ENCODE peak calls at places on chromosomes 2 and 18, in nine cellular contexts. N, J, C, W, H, B, K, X and V are unnamed samples.

GRCh38 chr2:72581560-72582181 is 244.2 kb downstream of the EXOC6B start:
- DNase-seq in C (no peak), H (no peak), W (no peak), J (no peak), K (no peak), X (no peak), B (no peak), N (no peak), V (no peak)

GRCh38 chr2:233676046-233676445 is 4.3 kb downstream of the UGT1A9 start:
- DNase-seq in B (no peak), K (no peak), C (no peak), X (no peak), J (no peak), W (no peak), H (no peak), N (no peak), V (no peak)

GRCh38 chr18:40016405-40016804 is 1938.6 kb upstream of the PIK3C3 start:
- DNase-seq in B (no peak), N (no peak), J (no peak), K (no peak), X (no peak), W (no peak), C (no peak), H (no peak), V (no peak)

GRCh38 chr2:127410871-127411396 is 7.3 kb upstream of the PROC start:
- DNase-seq in H (peak), B (peak), K (peak), C (no peak), J (peak), W (no peak), N (no peak), X (no peak), V (no peak)

GRCh38 chr2:233466991-233467603 is 99.5 kb downstream of the USP40 start:
- DNase-seq in X (no peak), N (peak), J (no peak), B (no peak), C (no peak), H (no peak), W (peak), K (no peak), V (no peak)

GRCh38 chr2:219155054-219155644 is 5.5 kb downstream of the NHEJ1 start:
- DNase-seq in W (no peak), K (peak), B (peak), C (peak), X (no peak), N (no peak), H (no peak), J (peak), V (no peak)

GRCh38 chr2:25174192-25174861 is 5.9 kb upstream of the POMC start:
- DNase-seq in X (no peak), C (no peak), H (no peak), W (no peak), N (no peak), J (no peak), K (no peak), B (no peak), V (no peak)

GRCh38 chr2:230925879-230926765 is 1.1 kb upstream of the GPR55 start:
- DNase-seq in C (no peak), N (peak), J (no peak), K (peak), H (no peak), W (no peak), X (no peak), B (no peak), V (peak)

GRCh38 chr2:203675086-203675485 is 31.4 kb upstream of the CD28 start:
- DNase-seq in J (no peak), B (no peak), N (no peak), H (no peak), X (no peak), K (no peak), C (no peak), W (no peak), V (no peak)

GRCh38 chr18:77403969-77404535 is 154.4 kb downstream of the GALR1 start:
- DNase-seq in N (no peak), B (no peak), X (no peak), K (no peak), W (no peak), J (no peak), H (no peak), C (no peak), V (no peak)

GRCh38 chr2:189836644-189837043 is 52.4 kb downstream of the PMS1 start:
- DNase-seq in X (peak), W (no peak), J (peak), B (peak), N (no peak), H (peak), C (no peak), K (no peak), V (no peak)

GRCh38 chr2:64325852-64326577 is 127.9 kb upstream of the LGALSL start:
- DNase-seq in K (peak), C (no peak), B (no peak), J (no peak), X (no peak), H (no peak), W (no peak), N (no peak), V (no peak)

GRCh38 chr2:64326578-64327050 is 127.3 kb upstream of the LGALSL start:
- DNase-seq in N (no peak), H (no peak), K (no peak), W (no peak), J (no peak), X (no peak), B (no peak), C (no peak), V (no peak)

GRCh38 chr2:64328415-64328722 is 125.6 kb upstream of the LGALSL start:
- DNase-seq in W (no peak), B (no peak), X (no peak), J (no peak), K (peak), H (no peak), C (no peak), N (no peak), V (no peak)

GRCh38 chr2:64327129-64327509 is 126.8 kb upstream of the LGALSL start:
- DNase-seq in X (no peak), C (no peak), N (no peak), J (no peak), W (no peak), H (no peak), B (no peak), K (no peak), V (no peak)

DNA sequence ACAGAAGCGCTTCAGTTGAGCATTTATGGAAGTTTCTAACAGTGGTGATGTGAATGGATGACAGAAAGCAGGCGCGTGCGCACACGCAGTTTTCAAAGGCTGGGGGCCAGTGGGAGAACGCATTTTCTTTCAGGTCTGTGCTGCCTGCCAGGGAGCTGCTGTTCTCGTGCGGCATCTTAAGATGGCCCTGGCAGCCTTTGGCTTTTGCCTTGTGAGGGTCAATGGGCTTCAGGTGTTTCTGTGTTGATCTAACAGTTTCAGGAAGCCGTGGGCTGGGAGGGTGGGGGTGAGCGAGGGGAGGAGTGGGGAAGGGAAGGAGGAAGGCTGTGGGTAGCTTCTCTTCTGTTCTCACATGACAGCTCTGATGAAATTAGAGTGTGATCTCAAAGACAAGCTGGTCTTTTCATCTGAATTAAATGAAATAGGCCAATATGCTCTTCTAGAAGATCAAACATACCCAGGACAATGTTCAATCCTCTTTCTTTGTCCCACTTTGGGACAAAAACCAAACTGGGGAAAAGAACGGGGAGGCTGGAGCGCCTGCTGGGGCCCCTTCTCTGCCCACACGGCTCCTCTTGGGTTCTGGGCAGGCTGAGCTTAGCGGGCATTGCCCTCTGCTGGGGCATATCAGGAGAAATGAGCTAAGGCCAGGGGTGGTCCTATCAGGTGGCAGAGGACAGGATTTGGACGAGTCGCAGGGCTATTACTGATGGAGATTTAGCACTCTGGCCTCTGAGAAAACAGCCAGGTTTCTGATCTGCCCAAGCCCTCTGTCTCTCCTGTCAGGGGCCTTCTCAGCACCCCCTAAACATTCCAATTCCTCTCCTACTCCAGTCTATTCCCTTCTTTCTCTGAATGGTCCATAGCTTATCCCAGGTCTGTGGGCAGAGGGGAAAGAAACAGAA is 126.2 kb upstream of the LGALSL start:
- DNase-seq in N (no peak), X (no peak), K (peak), C (no peak), H (no peak), W (no peak), J (peak), B (peak), V (peak)
- TF ChIP-seq CTCF in N (peak), X (peak), K (peak), C (peak), H (peak), W (peak), J (peak), B (peak), V (peak)

DNA sequence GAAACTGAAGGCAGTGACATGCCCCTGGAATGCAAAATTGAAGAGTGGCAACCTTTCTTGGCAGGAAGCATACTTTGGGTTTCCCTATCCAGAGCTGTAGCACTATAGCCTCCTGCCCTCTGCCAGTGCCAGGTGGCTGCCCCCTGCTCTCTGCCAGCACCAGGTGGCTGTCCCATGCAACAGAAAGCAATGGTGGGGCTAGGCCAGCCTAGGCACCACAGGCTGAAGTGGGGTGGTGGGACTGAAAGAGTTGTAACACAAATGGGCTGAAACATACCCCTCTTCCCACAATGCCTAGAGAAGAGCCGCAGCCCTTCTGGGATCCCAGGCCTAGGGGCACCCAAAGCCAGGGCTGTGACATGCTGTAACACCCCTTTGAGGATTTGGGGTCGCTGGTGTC is 1739.3 kb upstream of the LRRTM1 start:
- DNase-seq in N (no peak), W (no peak), K (no peak), X (no peak), B (no peak), H (no peak), J (no peak), C (no peak), V (no peak)
- TF ChIP-seq CTCF in N (no peak), W (no peak), K (no peak), X (no peak), B (no peak), H (no peak), J (no peak), C (no peak), V (no peak)

DNA sequence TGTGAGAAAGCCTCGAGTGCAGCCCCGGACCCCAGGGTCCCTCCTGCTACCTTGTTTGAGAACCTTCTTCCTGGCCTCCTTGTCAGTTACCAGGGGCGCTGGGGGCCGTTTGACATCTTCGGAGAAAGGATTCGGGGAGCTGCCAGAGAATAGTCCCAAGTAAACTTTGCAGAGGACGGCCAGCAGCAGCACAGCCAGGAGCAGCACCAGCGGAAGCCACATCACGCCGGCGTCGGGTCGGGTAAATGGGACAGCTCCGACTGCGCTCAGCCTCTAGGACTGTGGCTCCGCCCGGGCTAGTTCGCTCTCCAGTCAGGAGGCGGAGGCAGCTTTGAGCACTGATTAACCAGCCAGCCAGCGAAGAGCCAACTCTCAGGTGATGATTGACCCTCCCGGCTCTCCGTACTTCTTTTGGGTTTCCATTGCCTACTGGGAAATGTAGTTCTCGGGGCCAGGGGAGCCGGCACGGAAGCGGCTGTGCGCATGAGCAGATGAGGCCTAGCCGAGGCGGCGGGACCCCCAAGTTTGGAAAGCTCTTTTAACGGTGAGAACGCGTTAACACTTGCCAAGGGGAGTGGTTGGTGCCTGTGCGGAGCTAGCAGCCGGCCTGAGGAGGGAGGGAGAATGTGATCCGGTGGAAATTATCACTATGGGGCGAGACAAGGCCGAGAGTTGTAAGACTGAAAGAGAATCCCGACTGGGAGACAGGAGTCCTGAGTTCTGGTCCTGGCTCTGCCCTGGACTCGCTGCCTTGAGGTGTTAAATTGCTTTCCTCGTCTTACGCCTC is at the start of the genes ELMOD3 and RETSAT:
- DNase-seq in C (peak), H (peak), X (peak), N (peak), W (peak), K (peak), J (peak), B (peak), V (peak)
- TF ChIP-seq CTCF in C (no peak), H (no peak), X (no peak), N (no peak), W (no peak), K (no peak), J (no peak), B (no peak), V (no peak)

GRCh38 chr2:205723174-205723573 is 40.9 kb downstream of the NRP2 start:
- DNase-seq in W (no peak), X (no peak), H (no peak), C (no peak), K (no peak), B (peak), N (no peak), J (peak), V (no peak)

GRCh38 chr2:205719864-205720263 is 37.6 kb downstream of the NRP2 start:
- DNase-seq in X (no peak), J (no peak), N (no peak), C (no peak), K (no peak), H (no peak), B (no peak), W (no peak), V (no peak)

GRCh38 chr2:205722538-205722878 is 40.2 kb downstream of the NRP2 start:
- DNase-seq in X (no peak), K (no peak), C (no peak), W (no peak), N (no peak), B (no peak), J (no peak), H (no peak), V (no peak)

GRCh38 chr2:205720451-205720902 is 38.2 kb downstream of the NRP2 start:
- DNase-seq in X (no peak), J (no peak), K (no peak), W (no peak), C (no peak), H (no peak), B (no peak), N (no peak), V (no peak)

DNA sequence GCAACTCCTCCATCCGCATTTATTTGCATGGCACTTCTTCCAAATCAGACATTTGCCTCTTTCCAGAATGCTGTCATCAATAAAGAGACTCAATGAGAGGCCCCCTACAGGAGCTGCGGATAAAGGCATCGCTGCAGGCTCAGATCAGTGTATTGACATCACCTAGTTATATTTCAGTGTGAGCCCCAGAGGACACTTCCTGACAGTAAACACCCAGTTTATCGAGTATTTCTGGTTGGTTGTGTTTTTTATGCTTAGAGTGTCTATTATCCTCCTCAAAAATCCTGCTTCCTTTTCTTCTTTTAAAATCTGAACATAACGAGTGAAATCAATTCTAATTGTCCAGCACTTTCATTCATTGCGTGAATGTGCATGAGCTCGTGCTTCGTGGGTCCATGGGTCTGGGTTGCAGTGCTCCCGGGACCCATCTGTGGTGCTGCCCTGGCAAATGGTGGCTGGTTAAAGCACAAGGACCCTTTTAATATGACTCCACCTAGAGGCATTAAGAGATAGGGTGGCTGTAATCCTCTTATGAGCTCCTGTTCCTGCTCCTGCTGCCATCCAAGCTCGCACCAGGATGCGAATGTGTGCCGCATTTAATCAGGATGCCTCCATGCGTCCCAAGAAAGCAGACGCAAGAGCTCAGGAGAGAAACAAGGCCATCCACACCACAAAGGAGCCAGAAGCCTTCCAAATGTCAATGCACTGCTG is 38.9 kb downstream of the NRP2 start:
- DNase-seq in C (peak), X (no peak), N (no peak), J (no peak), H (no peak), K (no peak), W (no peak), B (no peak), V (no peak)
- TF ChIP-seq CTCF in C (peak), X (peak), N (no peak), J (peak), H (peak), K (no peak), W (peak), B (peak), V (no peak)

DNA sequence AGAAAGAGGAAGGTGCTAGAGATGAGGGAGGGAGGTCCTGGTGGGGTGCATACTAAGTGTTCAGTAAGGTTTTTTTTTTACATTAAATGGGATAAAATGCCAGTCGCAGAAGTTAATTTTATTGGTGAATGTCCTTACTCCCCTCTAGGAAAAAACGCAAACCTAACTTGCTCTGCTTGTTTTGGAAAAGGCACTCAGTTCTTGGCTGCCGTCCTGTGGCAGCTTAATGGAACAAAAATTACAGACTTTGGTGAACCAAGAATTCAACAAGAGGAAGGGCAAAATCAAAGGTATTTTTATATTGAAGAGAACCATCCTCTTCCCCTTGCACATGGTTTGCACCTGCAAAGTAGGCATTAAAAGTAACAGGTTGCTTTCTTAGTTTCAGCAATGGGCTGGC is 12.7 kb upstream of the IL18R1 start:
- DNase-seq in H (no peak), W (no peak), N (no peak), B (peak), X (no peak), K (no peak), C (no peak), J (peak), V (no peak)
- TF ChIP-seq CTCF in H (peak), W (peak), N (peak), B (peak), X (no peak), K (no peak), C (no peak), J (peak), V (no peak)

DNA sequence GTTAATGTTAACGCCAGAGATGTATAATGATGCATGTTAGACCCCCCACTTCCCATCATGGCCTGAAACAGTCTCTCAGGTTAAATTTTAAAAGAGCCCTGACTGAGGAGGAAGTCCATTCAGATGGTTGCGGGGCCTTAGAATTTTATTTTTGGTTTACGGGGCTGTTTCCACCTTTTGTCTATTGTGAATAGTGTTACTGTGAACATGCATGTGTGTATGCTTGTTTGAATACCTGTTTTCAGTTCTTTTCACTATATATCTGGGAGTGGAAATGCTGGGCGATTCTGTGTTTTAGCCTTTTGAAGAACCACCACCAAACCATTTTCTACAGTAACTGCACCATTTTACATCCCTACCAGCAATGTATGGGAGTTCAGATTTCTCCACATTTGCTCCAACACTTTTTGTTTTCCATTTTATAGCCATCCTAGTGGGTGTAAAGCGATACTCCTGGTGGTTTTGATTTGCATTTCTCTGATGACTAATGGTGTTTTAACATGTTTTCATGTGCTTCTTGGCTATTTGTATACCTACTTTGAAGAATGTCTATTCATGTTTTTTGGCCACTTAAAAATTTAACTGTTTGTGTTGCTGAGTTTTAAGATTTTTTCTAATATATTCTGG is 133.0 kb downstream of the MYO3B start:
- DNase-seq in X (no peak), C (no peak), N (no peak), H (no peak), B (no peak), J (no peak), W (no peak), K (no peak), V (no peak)
- TF ChIP-seq CTCF in X (no peak), C (no peak), N (no peak), H (no peak), B (no peak), J (no peak), W (no peak), K (no peak), V (no peak)